ENCODE peak calls at places on chromosome 14, in six cellular contexts. One of them, this sample, is unnamed.

GRCh38 chr14:26444745-26445144 is 153.1 kb downstream of the NOVA1 start:
- DNase-seq in HepG2: no peak
- DNase-seq in K562: no peak
- DNase-seq in SK-N-SH: no peak
- DNase-seq in GM12878: no peak
- DNase-seq in H1: no peak
- DNase-seq in this sample: no peak

GRCh38 chr14:26531894-26532293 is 65.9 kb downstream of the NOVA1 start:
- DNase-seq in HepG2: peak; percentile 13
- DNase-seq in K562: no peak
- DNase-seq in SK-N-SH: no peak
- DNase-seq in GM12878: no peak
- DNase-seq in H1: no peak
- DNase-seq in this sample: no peak

GRCh38 chr14:75933712-75934296 is 48.0 kb downstream of the TGFB3 start:
- DNase-seq in HepG2: no peak
- DNase-seq in K562: no peak
- DNase-seq in SK-N-SH: no peak
- DNase-seq in GM12878: no peak
- DNase-seq in H1: no peak
- DNase-seq in this sample: no peak

GRCh38 chr14:90808759-90809529 is 7.3 kb downstream of the TTC7B start:
- DNase-seq in HepG2: no peak
- DNase-seq in K562: peak; percentile 72
- DNase-seq in SK-N-SH: no peak
- DNase-seq in GM12878: no peak
- DNase-seq in H1: no peak
- DNase-seq in this sample: no peak

GRCh38 chr14:20614038-20614840 is 23.1 kb upstream of the RNASE12 start:
- DNase-seq in HepG2: no peak
- DNase-seq in K562: no peak
- DNase-seq in SK-N-SH: no peak
- DNase-seq in GM12878: no peak
- DNase-seq in H1: peak; percentile 69
- DNase-seq in this sample: peak; percentile 23

GRCh38 chr14:86885280-86885679 is 1107.7 kb downstream of the GALC start:
- DNase-seq in HepG2: no peak
- DNase-seq in K562: no peak
- DNase-seq in SK-N-SH: no peak
- DNase-seq in GM12878: no peak
- DNase-seq in H1: no peak
- DNase-seq in this sample: no peak

GRCh38 chr14:100522616-100523021 is 64.6 kb downstream of the BEGAIN start:
- DNase-seq in HepG2: no peak
- DNase-seq in K562: no peak
- DNase-seq in SK-N-SH: no peak
- DNase-seq in GM12878: no peak
- DNase-seq in H1: peak; percentile 50
- DNase-seq in this sample: no peak

GRCh38 chr14:64572721-64573508 is 23.2 kb downstream of the PPP1R36 start:
- DNase-seq in HepG2: no peak
- DNase-seq in K562: no peak
- DNase-seq in SK-N-SH: no peak
- DNase-seq in GM12878: no peak
- DNase-seq in H1: no peak
- DNase-seq in this sample: no peak

GRCh38 chr14:35406811-35407630 is 2.5 kb upstream of the NFKBIA start:
- DNase-seq in HepG2: peak; percentile 87
- DNase-seq in K562: peak; percentile 52
- DNase-seq in SK-N-SH: peak; percentile 54
- DNase-seq in GM12878: no peak
- DNase-seq in H1: no peak
- DNase-seq in this sample: peak; percentile 41

GRCh38 chr14:31208546-31209424 is 1.2 kb upstream of the HECTD1 start:
- DNase-seq in HepG2: no peak
- DNase-seq in K562: no peak
- DNase-seq in SK-N-SH: no peak
- DNase-seq in GM12878: no peak
- DNase-seq in H1: no peak
- DNase-seq in this sample: no peak

GRCh38 chr14:104634886-104635570 is 30.5 kb upstream of the TMEM179 start:
- DNase-seq in HepG2: no peak
- DNase-seq in K562: no peak
- DNase-seq in SK-N-SH: peak; percentile 32
- DNase-seq in GM12878: no peak
- DNase-seq in H1: no peak
- DNase-seq in this sample: no peak

GRCh38 chr14:65958664-65959562 is 527.3 kb upstream of the CCDC196 start:
- DNase-seq in HepG2: peak; percentile 16
- DNase-seq in K562: peak; percentile 25
- DNase-seq in SK-N-SH: peak; percentile 49
- DNase-seq in GM12878: no peak
- DNase-seq in H1: peak; percentile 50
- DNase-seq in this sample: no peak

GRCh38 chr14:64504897-64505771 is 564 bp downstream of the ZBTB1 start:
- DNase-seq in HepG2: peak; percentile 67
- DNase-seq in K562: peak; percentile 79
- DNase-seq in SK-N-SH: peak; percentile 82
- DNase-seq in GM12878: no peak
- DNase-seq in H1: peak; percentile 84
- DNase-seq in this sample: peak; percentile 36

GRCh38 chr14:28382460-28383220 is 383.9 kb upstream of the FOXG1 start:
- DNase-seq in HepG2: peak; percentile 44
- DNase-seq in K562: no peak
- DNase-seq in SK-N-SH: no peak
- DNase-seq in GM12878: no peak
- DNase-seq in H1: no peak
- DNase-seq in this sample: no peak

GRCh38 chr14:101563654-101564443 is 2.6 kb downstream of the DIO3 start:
- DNase-seq in HepG2: no peak
- DNase-seq in K562: no peak
- DNase-seq in SK-N-SH: peak; percentile 61
- DNase-seq in GM12878: no peak
- DNase-seq in H1: peak; percentile 74
- DNase-seq in this sample: no peak

GRCh38 chr14:35818346-35819115 is 7.6 kb upstream of the BRMS1L start:
- DNase-seq in HepG2: peak; percentile 86
- DNase-seq in K562: peak; percentile 39
- DNase-seq in SK-N-SH: peak; percentile 72
- DNase-seq in GM12878: no peak
- DNase-seq in H1: no peak
- DNase-seq in this sample: peak; percentile 39

GRCh38 chr14:100895411-100895810 is 8.1 kb downstream of the RTL1 start:
- DNase-seq in HepG2: no peak
- DNase-seq in K562: no peak
- DNase-seq in SK-N-SH: no peak
- DNase-seq in GM12878: no peak
- DNase-seq in H1: no peak
- DNase-seq in this sample: no peak

GRCh38 chr14:103679351-103679750 is 35.9 kb downstream of the XRCC3 start:
- DNase-seq in HepG2: peak; percentile 6
- DNase-seq in K562: no peak
- DNase-seq in SK-N-SH: peak; percentile 74
- DNase-seq in GM12878: peak; percentile 34
- DNase-seq in H1: peak; percentile 61
- DNase-seq in this sample: peak; percentile 80

GRCh38 chr14:90758028-90758889 is 58.0 kb downstream of the TTC7B start:
- DNase-seq in HepG2: peak; percentile 79
- DNase-seq in K562: peak; percentile 97
- DNase-seq in SK-N-SH: peak; percentile 100
- DNase-seq in GM12878: peak; percentile 62
- DNase-seq in H1: peak; percentile 97
- DNase-seq in this sample: peak; percentile 84

GRCh38 chr14:74983343-74983742 is 19.4 kb upstream of the EIF2B2 start:
- DNase-seq in HepG2: no peak
- DNase-seq in K562: no peak
- DNase-seq in SK-N-SH: no peak
- DNase-seq in GM12878: no peak
- DNase-seq in H1: no peak
- DNase-seq in this sample: no peak

GRCh38 chr14:83483063-83483462 is 1949.4 kb upstream of the SEL1L start:
- DNase-seq in HepG2: no peak
- DNase-seq in K562: no peak
- DNase-seq in SK-N-SH: no peak
- DNase-seq in GM12878: no peak
- DNase-seq in H1: no peak
- DNase-seq in this sample: no peak

GRCh38 chr14:37594238-37594915 is 672 bp downstream of the FOXA1 start:
- DNase-seq in HepG2: peak; percentile 99
- DNase-seq in K562: peak; percentile 68
- DNase-seq in SK-N-SH: peak; percentile 53
- DNase-seq in GM12878: no peak
- DNase-seq in H1: peak; percentile 84
- DNase-seq in this sample: peak; percentile 12

GRCh38 chr14:48350971-48351370 is 675.6 kb upstream of the MDGA2 start:
- DNase-seq in HepG2: no peak
- DNase-seq in K562: no peak
- DNase-seq in SK-N-SH: no peak
- DNase-seq in GM12878: no peak
- DNase-seq in H1: no peak
- DNase-seq in this sample: no peak

GRCh38 chr14:73634333-73634833 is 10.4 kb upstream of the DNAL1 start:
- DNase-seq in HepG2: no peak
- DNase-seq in K562: no peak
- DNase-seq in SK-N-SH: peak; percentile 16
- DNase-seq in GM12878: no peak
- DNase-seq in H1: peak; percentile 93
- DNase-seq in this sample: no peak

GRCh38 chr14:56902413-56902812 is 92.1 kb upstream of the OTX2 start:
- DNase-seq in HepG2: no peak
- DNase-seq in K562: no peak
- DNase-seq in SK-N-SH: no peak
- DNase-seq in GM12878: no peak
- DNase-seq in H1: no peak
- DNase-seq in this sample: no peak

GRCh38 chr14:95250126-95250824 is 69.4 kb downstream of the CLMN start:
- DNase-seq in HepG2: no peak
- DNase-seq in K562: no peak
- DNase-seq in SK-N-SH: no peak
- DNase-seq in GM12878: no peak
- DNase-seq in H1: no peak
- DNase-seq in this sample: no peak

GRCh38 chr14:85534435-85534834 is 4.5 kb downstream of the FLRT2 start:
- DNase-seq in HepG2: no peak
- DNase-seq in K562: no peak
- DNase-seq in SK-N-SH: no peak
- DNase-seq in GM12878: no peak
- DNase-seq in H1: no peak
- DNase-seq in this sample: no peak

DNA sequence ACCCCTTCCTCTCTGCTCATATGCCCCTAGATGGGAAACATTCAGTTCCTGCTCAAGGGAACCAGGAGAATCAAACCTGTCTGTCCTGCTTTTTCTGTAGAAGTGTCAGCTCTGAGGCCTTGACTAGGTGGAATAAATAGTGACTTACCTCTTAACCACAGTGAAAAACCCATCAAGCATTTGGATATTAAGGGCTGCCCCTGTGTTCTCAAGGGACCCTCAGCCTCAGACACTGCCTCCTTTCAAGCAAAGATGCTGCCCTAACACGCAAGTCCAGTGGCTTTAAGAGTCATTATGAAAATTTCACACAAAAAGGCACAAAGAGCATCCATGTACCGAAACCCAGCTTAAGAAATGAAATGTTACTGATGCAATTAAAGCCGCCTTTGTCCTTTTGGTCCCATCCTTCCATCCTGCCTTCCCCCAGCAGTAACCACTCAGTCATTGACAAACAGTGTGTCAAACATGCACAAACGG is 297.2 kb downstream of the ZFP36L1 start:
- DNase-seq in HepG2: no peak
- DNase-seq in K562: no peak
- DNase-seq in SK-N-SH: no peak
- DNase-seq in GM12878: peak; percentile 83
- DNase-seq in H1: no peak
- DNase-seq in this sample: no peak
- TF ChIP-seq POLR2AphosphoS5 in HepG2: no peak
- TF ChIP-seq POLR2AphosphoS5 in K562: no peak
- TF ChIP-seq POLR2AphosphoS5 in SK-N-SH: no peak
- TF ChIP-seq POLR2AphosphoS5 in GM12878: peak; percentile 53
- TF ChIP-seq POLR2AphosphoS5 in H1: no peak
- TF ChIP-seq POLR2AphosphoS5 in this sample: no peak

GRCh38 chr14:71923471-71923870 is 8.8 kb upstream of the RGS6 start:
- DNase-seq in HepG2: no peak
- DNase-seq in K562: no peak
- DNase-seq in SK-N-SH: no peak
- DNase-seq in GM12878: no peak
- DNase-seq in H1: no peak
- DNase-seq in this sample: no peak
- TF ChIP-seq GABPA in HepG2: no peak
- TF ChIP-seq GABPA in K562: no peak
- TF ChIP-seq GABPA in SK-N-SH: no peak
- TF ChIP-seq GABPA in GM12878: no peak
- TF ChIP-seq GABPA in H1: no peak
- TF ChIP-seq GABPA in this sample: no peak

GRCh38 chr14:61355892-61356325 is 34.5 kb downstream of the PRKCH start:
- DNase-seq in HepG2: peak; percentile 1
- DNase-seq in K562: no peak
- DNase-seq in SK-N-SH: no peak
- DNase-seq in GM12878: no peak
- DNase-seq in H1: no peak
- DNase-seq in this sample: peak; percentile 35
- TF ChIP-seq POLR2AphosphoS5 in HepG2: no peak
- TF ChIP-seq POLR2AphosphoS5 in K562: no peak
- TF ChIP-seq POLR2AphosphoS5 in SK-N-SH: no peak
- TF ChIP-seq POLR2AphosphoS5 in GM12878: no peak
- TF ChIP-seq POLR2AphosphoS5 in H1: no peak
- TF ChIP-seq POLR2AphosphoS5 in this sample: no peak

GRCh38 chr14:51538973-51539372 is 112.7 kb upstream of the FRMD6 start:
- DNase-seq in HepG2: no peak
- DNase-seq in K562: no peak
- DNase-seq in SK-N-SH: no peak
- DNase-seq in GM12878: no peak
- DNase-seq in H1: no peak
- DNase-seq in this sample: no peak

GRCh38 chr14:51535443-51536044 is 116.2 kb upstream of the FRMD6 start:
- DNase-seq in HepG2: no peak
- DNase-seq in K562: no peak
- DNase-seq in SK-N-SH: no peak
- DNase-seq in GM12878: no peak
- DNase-seq in H1: no peak
- DNase-seq in this sample: no peak

GRCh38 chr14:51533877-51534553 is 117.7 kb upstream of the FRMD6 start:
- DNase-seq in HepG2: no peak
- DNase-seq in K562: no peak
- DNase-seq in SK-N-SH: no peak
- DNase-seq in GM12878: no peak
- DNase-seq in H1: no peak
- DNase-seq in this sample: no peak

GRCh38 chr14:51533160-51533559 is 118.5 kb upstream of the FRMD6 start:
- DNase-seq in HepG2: no peak
- DNase-seq in K562: no peak
- DNase-seq in SK-N-SH: no peak
- DNase-seq in GM12878: no peak
- DNase-seq in H1: no peak
- DNase-seq in this sample: no peak

DNA sequence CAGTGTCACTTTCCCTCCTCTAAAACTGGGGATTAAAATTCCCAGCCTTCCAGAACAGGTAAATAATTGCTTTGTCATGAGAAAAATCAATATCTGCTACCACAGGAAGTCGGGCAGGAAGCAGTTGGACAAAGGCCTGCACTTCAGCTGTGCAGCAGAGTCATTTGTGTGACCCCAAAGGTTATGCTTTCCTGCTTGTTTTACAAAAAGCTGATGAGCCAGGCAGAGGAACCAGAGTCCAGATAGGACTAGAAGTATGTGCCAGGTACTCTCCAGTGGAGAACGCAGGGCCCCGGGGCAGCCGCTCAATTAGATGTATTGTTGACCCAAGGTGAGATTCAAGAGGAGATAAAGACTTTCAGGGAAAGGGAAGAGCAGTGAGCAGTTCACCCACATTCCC is 117.1 kb upstream of the FRMD6 start:
- DNase-seq in HepG2: peak; percentile 95
- DNase-seq in K562: no peak
- DNase-seq in SK-N-SH: no peak
- DNase-seq in GM12878: no peak
- DNase-seq in H1: no peak
- DNase-seq in this sample: no peak
- TF ChIP-seq GABPA in HepG2: peak; percentile 93
- TF ChIP-seq GABPA in K562: no peak
- TF ChIP-seq GABPA in SK-N-SH: no peak
- TF ChIP-seq GABPA in GM12878: no peak
- TF ChIP-seq GABPA in H1: no peak
- TF ChIP-seq GABPA in this sample: no peak